ENCODE peak calls at places on chromosomes 13 and 19, in seven cellular contexts. W is activated naive CD4-positive, alpha-beta T cell treated with anti-CD3 and anti-CD28 coated beads, Interleukin-2, amount 50 U/mL, for 72 hours; V is psoas muscle; B is HCT116; N is T-helper 17 cell; R is upper lobe of right lung; Q is T-cell. F is an unnamed sample.
A peak's percentile ranks its signal among the peaks of the same experiment; 100 is the strongest.

GRCh38 chr13:108984251-108984920 is 355.0 kb downstream of the MYO16 start:
- ATAC-seq in W (no peak), V (no peak), B (no peak), N (no peak), R (no peak), Q (no peak), F (no peak)

GRCh38 chr19:33207040-33207620 is 13.0 kb downstream of the LRP3 start:
- ATAC-seq in W (no peak), V (no peak), B (no peak), N (no peak), R (no peak), Q (no peak), F (no peak)

GRCh38 chr13:24141333-24141910 is 19.1 kb upstream of the SPATA13 start:
- ATAC-seq in W (no peak), V (no peak), B (no peak), N (no peak), R (no peak), Q (no peak), F (no peak)

GRCh38 chr13:49615844-49616687 is 12.2 kb upstream of the ARL11 start:
- ATAC-seq in W (no peak), V (no peak), B (no peak), N (no peak), R (no peak), Q (no peak), F (no peak)

GRCh38 chr19:6271721-6272410 is 7.9 kb downstream of the MLLT1 start:
- ATAC-seq in W (no peak), V (peak; percentile 64), B (no peak), N (no peak), R (peak; percentile 39), Q (no peak), F (no peak)

GRCh38 chr13:94515352-94515751 is 35.9 kb upstream of the DCT start:
- ATAC-seq in W (no peak), V (no peak), B (no peak), N (no peak), R (peak; percentile 87), Q (no peak), F (no peak)

GRCh38 chr13:75762967-75763366 is 126.8 kb downstream of the LMO7 start:
- ATAC-seq in W (no peak), V (no peak), B (no peak), N (no peak), R (no peak), Q (no peak), F (no peak)

GRCh38 chr13:80084086-80084676 is 256.7 kb downstream of the SPRY2 start:
- ATAC-seq in W (no peak), V (no peak), B (no peak), N (no peak), R (peak; percentile 45), Q (no peak), F (no peak)

GRCh38 chr13:94162289-94162688 is 317.2 kb downstream of the DCT start:
- ATAC-seq in W (no peak), V (no peak), B (no peak), N (no peak), R (peak; percentile 41), Q (no peak), F (no peak)

GRCh38 chr13:99044764-99045163 is 66.9 kb upstream of the DOCK9 start:
- ATAC-seq in W (no peak), V (no peak), B (no peak), N (no peak), R (no peak), Q (no peak), F (no peak)

GRCh38 chr19:34350161-34350561 is 14.8 kb upstream of the GPI start:
- ATAC-seq in W (peak; percentile 96), V (no peak), B (no peak), N (peak; percentile 94), R (peak; percentile 8), Q (peak; percentile 95), F (peak; percentile 95)

GRCh38 chr19:15287496-15287895 is 44.8 kb downstream of the BRD4 start:
- ATAC-seq in W (peak; percentile 59), V (no peak), B (no peak), N (peak; percentile 14), R (no peak), Q (no peak), F (peak; percentile 41)

GRCh38 chr13:31048521-31048920 is 113.2 kb downstream of the HSPH1 start:
- ATAC-seq in W (no peak), V (no peak), B (no peak), N (no peak), R (no peak), Q (no peak), F (no peak)

GRCh38 chr13:34941436-34941834 is 635 bp upstream of the NBEA start:
- ATAC-seq in W (no peak), V (peak; percentile 46), B (peak; percentile 12), N (no peak), R (no peak), Q (no peak), F (no peak)

GRCh38 chr13:19178901-19179593 is 2.6 kb downstream of the TUBA3C start:
- ATAC-seq in W (no peak), V (no peak), B (no peak), N (no peak), R (no peak), Q (no peak), F (no peak)

GRCh38 chr13:49898792-49899191 is 37.3 kb downstream of the SPRYD7 start:
- ATAC-seq in W (no peak), V (no peak), B (no peak), N (no peak), R (no peak), Q (no peak), F (no peak)

GRCh38 chr19:920051-920857 is 3.1 kb downstream of the KISS1R start:
- ATAC-seq in W (peak; percentile 55), V (no peak), B (no peak), N (peak; percentile 64), R (peak; percentile 3), Q (peak; percentile 55), F (peak; percentile 41)

GRCh38 chr13:44068737-44069136 is 189.0 kb downstream of the LACC1 start:
- ATAC-seq in W (no peak), V (peak; percentile 70), B (no peak), N (no peak), R (no peak), Q (no peak), F (no peak)

GRCh38 chr19:49631279-49631588 is 8.7 kb downstream of the RRAS start:
- ATAC-seq in W (no peak), V (peak; percentile 35), B (peak; percentile 15), N (no peak), R (peak; percentile 5), Q (no peak), F (no peak)

GRCh38 chr13:79225487-79226232 is 180.4 kb downstream of the RBM26 start:
- ATAC-seq in W (no peak), V (no peak), B (no peak), N (no peak), R (no peak), Q (no peak), F (no peak)

GRCh38 chr19:56333506-56333905 is 18.9 kb upstream of the ZSCAN5A start:
- ATAC-seq in W (peak; percentile 58), V (no peak), B (peak; percentile 84), N (peak; percentile 67), R (peak; percentile 90), Q (no peak), F (peak; percentile 51)

GRCh38 chr19:29851769-29852521 is 40.2 kb downstream of the CCNE1 start:
- ATAC-seq in W (peak; percentile 99), V (no peak), B (no peak), N (no peak), R (no peak), Q (no peak), F (peak; percentile 64)